ENCODE peak calls at places on chromosomes 2 and 18, in five cellular contexts. M is fibroblast of mammary gland; T is activated CD4-positive, alpha-beta T cell treated with anti-CD3 and anti-CD28 coated beads, Interleukin-2, amount 10 ng/mL, durations not matched to agents 24 days and 14 days; N is NCI-H1930; L is activated CD8-positive, alpha-beta memory T cell treated with anti-CD3 and anti-CD28 coated beads, Interleukin-2, amount 50 U/mL, for 48 hours. F is an unnamed sample.
A peak's percentile ranks its signal among the peaks of the same experiment; 100 is the strongest.

GRCh38 chr18:11541179-11541578 is 68.2 kb upstream of the SLC35G4 start:
- DNase-seq in N (no peak), M (no peak), L (no peak), T (no peak), F (no peak)

GRCh38 chr2:20621366-20622295 is 29.3 kb downstream of the HS1BP3 start:
- DNase-seq in T (no peak), M (no peak), L (no peak), N (no peak), F (no peak)

GRCh38 chr2:190840572-190841172 is 39.9 kb upstream of the GLS start:
- DNase-seq in T (no peak), M (no peak), N (no peak), L (no peak), F (no peak)

GRCh38 chr2:121831841-121832240 is 76.4 kb downstream of the TSN start:
- DNase-seq in M (no peak), T (no peak), N (no peak), L (no peak), F (no peak)

GRCh38 chr18:47323158-47323557 is 71.7 kb upstream of the SKOR2 start:
- DNase-seq in N (no peak), T (no peak), M (peak; percentile 75), L (no peak), F (no peak)

GRCh38 chr2:22626621-22627020 is 758.4 kb upstream of the KLHL29 start:
- DNase-seq in M (no peak), T (no peak), N (no peak), L (no peak), F (no peak)

GRCh38 chr2:38665854-38666577 is at the start of gene GALM:
- DNase-seq in T (peak; percentile 88), N (no peak), L (peak; percentile 73), M (peak; percentile 96), F (no peak)

GRCh38 chr2:160411167-160411566 is 82.4 kb downstream of the RBMS1 start:
- DNase-seq in T (peak; percentile 78), N (no peak), L (peak; percentile 60), M (peak; percentile 68), F (no peak)

GRCh38 chr2:241966671-241967070 is 97.1 kb downstream of the RTP5 start:
- DNase-seq in T (no peak), L (no peak), M (no peak), N (no peak), F (no peak)

GRCh38 chr2:66427219-66427768 is 7.6 kb upstream of the MEIS1 start:
- DNase-seq in N (no peak), M (no peak), L (no peak), T (no peak), F (no peak)

GRCh38 chr2:28633739-28634138 is 117.9 kb upstream of the PPP1CB start:
- DNase-seq in M (peak; percentile 86), L (no peak), N (no peak), T (no peak), F (no peak)

GRCh38 chr18:49096021-49096420 is 145.3 kb upstream of the SMAD7 start:
- DNase-seq in T (no peak), N (no peak), L (no peak), M (no peak), F (no peak)

GRCh38 chr2:197786010-197786877 is 1.1 kb upstream of the BOLL start:
- DNase-seq in M (no peak), N (peak; percentile 31), T (peak; percentile 89), L (peak; percentile 86), F (no peak)

GRCh38 chr2:128196026-128196822 is 105.2 kb downstream of the UGGT1 start:
- DNase-seq in M (peak; percentile 35), T (no peak), N (no peak), L (no peak), F (no peak)

GRCh38 chr18:64519191-64519590 is 370.3 kb upstream of the LINC00305 start:
- DNase-seq in L (no peak), N (no peak), M (no peak), T (no peak), F (no peak)

GRCh38 chr2:158806941-158807340 is 11.8 kb downstream of the DAPL1 start:
- DNase-seq in M (peak; percentile 44), N (no peak), L (no peak), T (no peak), F (no peak)

GRCh38 chr2:241874277-241874925 is 4.9 kb downstream of the RTP5 start:
- DNase-seq in L (no peak), N (no peak), T (no peak), M (no peak), F (no peak)

GRCh38 chr18:60662491-60662890 is 289.9 kb upstream of the MC4R start:
- DNase-seq in T (no peak), L (no peak), M (no peak), N (no peak), F (no peak)

GRCh38 chr18:1011342-1011741 is 106.7 kb downstream of the ADCYAP1 start:
- DNase-seq in L (no peak), N (no peak), T (no peak), M (peak; percentile 38), F (no peak)

GRCh38 chr2:169015943-169016342 is 15.2 kb downstream of the ABCB11 start:
- DNase-seq in L (no peak), N (no peak), M (no peak), T (no peak), F (no peak)